ENCODE peak calls at places on chromosomes 5 and 9, in ten cellular contexts. One of them, this sample, is unnamed. For H3K4me1, the result is how much of the 10 kb centered on the place peaks cover.

GRCh38 chr5:175133185-175133584 is 310.8 kb downstream of the DRD1 start:
- DNase-seq in lower lobe of right lung: no peak
- DNase-seq in SJSA1: no peak
- DNase-seq in aorta: no peak
- DNase-seq in pancreas: no peak
- DNase-seq in neuronal stem cell: no peak
- DNase-seq in ovary: no peak
- DNase-seq in CD4-positive, alpha-beta memory T cell: no peak
- DNase-seq in A549: peak
- DNase-seq in PC-9: no peak
- DNase-seq in this sample: no peak

GRCh38 chr5:143016777-143017374 is 246.7 kb downstream of the ARHGAP26 start:
- DNase-seq in ovary: no peak
- DNase-seq in PC-9: peak
- DNase-seq in lower lobe of right lung: no peak
- DNase-seq in A549: peak
- DNase-seq in neuronal stem cell: no peak
- DNase-seq in SJSA1: peak
- DNase-seq in pancreas: no peak
- DNase-seq in aorta: no peak
- DNase-seq in CD4-positive, alpha-beta memory T cell: peak
- DNase-seq in this sample: peak

GRCh38 chr9:34428325-34428958 is 29.9 kb downstream of the FAM219A start:
- DNase-seq in A549: no peak
- DNase-seq in lower lobe of right lung: no peak
- DNase-seq in neuronal stem cell: no peak
- DNase-seq in aorta: no peak
- DNase-seq in PC-9: no peak
- DNase-seq in SJSA1: no peak
- DNase-seq in pancreas: no peak
- DNase-seq in CD4-positive, alpha-beta memory T cell: no peak
- DNase-seq in ovary: no peak
- DNase-seq in this sample: no peak

GRCh38 chr5:79086116-79086515 is 16.5 kb downstream of the BHMT2 start:
- DNase-seq in A549: no peak
- DNase-seq in lower lobe of right lung: no peak
- DNase-seq in neuronal stem cell: no peak
- DNase-seq in aorta: no peak
- DNase-seq in ovary: no peak
- DNase-seq in CD4-positive, alpha-beta memory T cell: no peak
- DNase-seq in PC-9: no peak
- DNase-seq in pancreas: no peak
- DNase-seq in SJSA1: no peak
- DNase-seq in this sample: no peak

GRCh38 chr5:169116961-169117461 is 183.9 kb downstream of the SLIT3 start:
- DNase-seq in aorta: peak
- DNase-seq in lower lobe of right lung: no peak
- DNase-seq in A549: peak
- DNase-seq in PC-9: no peak
- DNase-seq in SJSA1: no peak
- DNase-seq in neuronal stem cell: no peak
- DNase-seq in ovary: no peak
- DNase-seq in CD4-positive, alpha-beta memory T cell: no peak
- DNase-seq in pancreas: no peak
- DNase-seq in this sample: no peak

GRCh38 chr9:130870491-130871381 is 25.9 kb downstream of the QRFP start:
- DNase-seq in pancreas: no peak
- DNase-seq in neuronal stem cell: no peak
- DNase-seq in aorta: peak
- DNase-seq in A549: no peak
- DNase-seq in SJSA1: no peak
- DNase-seq in PC-9: no peak
- DNase-seq in lower lobe of right lung: no peak
- DNase-seq in ovary: no peak
- DNase-seq in CD4-positive, alpha-beta memory T cell: no peak
- DNase-seq in this sample: no peak

GRCh38 chr5:135377751-135378680 is 21.0 kb downstream of the MACROH2A1 start:
- DNase-seq in lower lobe of right lung: no peak
- DNase-seq in CD4-positive, alpha-beta memory T cell: no peak
- DNase-seq in ovary: no peak
- DNase-seq in neuronal stem cell: no peak
- DNase-seq in pancreas: no peak
- DNase-seq in aorta: no peak
- DNase-seq in PC-9: peak
- DNase-seq in A549: no peak
- DNase-seq in SJSA1: peak
- DNase-seq in this sample: no peak

GRCh38 chr5:42148813-42149212 is 223.7 kb downstream of the FBXO4 start:
- DNase-seq in PC-9: no peak
- DNase-seq in ovary: no peak
- DNase-seq in A549: no peak
- DNase-seq in SJSA1: no peak
- DNase-seq in aorta: no peak
- DNase-seq in neuronal stem cell: no peak
- DNase-seq in pancreas: no peak
- DNase-seq in CD4-positive, alpha-beta memory T cell: no peak
- DNase-seq in lower lobe of right lung: no peak
- DNase-seq in this sample: no peak

GRCh38 chr5:125295405-125295872 is 549.0 kb upstream of the ZNF608 start:
- DNase-seq in CD4-positive, alpha-beta memory T cell: no peak
- DNase-seq in SJSA1: no peak
- DNase-seq in PC-9: no peak
- DNase-seq in pancreas: no peak
- DNase-seq in ovary: no peak
- DNase-seq in neuronal stem cell: no peak
- DNase-seq in A549: no peak
- DNase-seq in lower lobe of right lung: no peak
- DNase-seq in aorta: no peak
- DNase-seq in this sample: no peak

GRCh38 chr5:132664696-132665209 is 6.8 kb downstream of the IL13 start:
- DNase-seq in PC-9: no peak
- DNase-seq in lower lobe of right lung: no peak
- DNase-seq in pancreas: no peak
- DNase-seq in ovary: no peak
- DNase-seq in A549: no peak
- DNase-seq in SJSA1: no peak
- DNase-seq in aorta: no peak
- DNase-seq in CD4-positive, alpha-beta memory T cell: no peak
- DNase-seq in neuronal stem cell: no peak
- DNase-seq in this sample: no peak
- H3K4me1 ChIP-seq in PC-9: under half
- H3K4me1 ChIP-seq in lower lobe of right lung: under half
- H3K4me1 ChIP-seq in pancreas: under half
- H3K4me1 ChIP-seq in ovary: under half
- H3K4me1 ChIP-seq in A549: under half
- H3K4me1 ChIP-seq in SJSA1: under half
- H3K4me1 ChIP-seq in aorta: under half
- H3K4me1 ChIP-seq in CD4-positive, alpha-beta memory T cell: under half
- H3K4me1 ChIP-seq in neuronal stem cell: under half
- H3K4me1 ChIP-seq in this sample: under half

DNA sequence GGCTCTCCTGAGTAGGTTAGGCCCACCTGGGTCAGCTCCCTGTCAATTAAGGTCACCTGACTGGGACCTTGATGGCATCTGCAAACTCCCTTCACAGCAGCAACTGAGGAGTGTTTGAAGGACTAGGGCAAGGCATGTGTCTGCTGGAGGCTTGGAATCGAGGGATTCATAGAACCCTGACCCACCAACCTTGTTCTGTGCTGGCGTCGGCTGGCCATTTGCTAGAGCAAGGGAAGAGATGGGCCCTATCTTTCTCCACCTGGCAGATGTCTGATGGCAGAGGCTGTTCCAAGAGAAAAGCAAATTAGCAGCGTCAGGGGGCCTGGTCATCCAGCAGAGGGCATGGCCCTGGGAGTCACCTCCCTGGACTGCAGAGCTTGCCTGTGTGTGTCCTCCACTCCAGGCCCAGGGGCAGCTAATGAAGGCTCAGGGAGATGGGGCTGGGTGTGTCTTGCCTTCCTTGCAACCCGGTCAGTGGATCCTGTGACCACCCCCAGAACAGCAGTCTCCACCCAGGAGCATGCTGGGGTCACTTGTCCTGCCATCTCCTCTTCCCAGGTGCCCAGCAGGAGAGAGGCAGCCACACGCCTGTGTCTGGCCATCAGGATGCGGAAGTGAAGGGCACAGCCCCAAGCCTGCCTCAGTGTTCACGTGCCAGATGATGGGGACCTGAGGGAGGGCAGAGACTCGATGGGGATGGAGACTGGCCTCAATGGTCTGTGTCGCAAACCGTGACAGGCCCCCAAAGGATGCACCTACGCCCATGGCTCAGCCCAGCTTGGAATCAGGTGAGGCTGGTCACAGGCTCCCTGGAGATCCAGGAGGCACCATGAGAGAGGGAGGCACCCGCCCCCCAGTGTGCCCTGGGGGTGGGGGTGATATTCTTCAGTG is 53.9 kb downstream of the BARX1 start:
- DNase-seq in ovary: peak
- DNase-seq in pancreas: no peak
- DNase-seq in lower lobe of right lung: no peak
- DNase-seq in CD4-positive, alpha-beta memory T cell: no peak
- DNase-seq in SJSA1: peak
- DNase-seq in neuronal stem cell: no peak
- DNase-seq in A549: no peak
- DNase-seq in aorta: no peak
- DNase-seq in PC-9: no peak
- DNase-seq in this sample: peak
- H3K4me1 ChIP-seq in ovary: under half
- H3K4me1 ChIP-seq in pancreas: under half
- H3K4me1 ChIP-seq in lower lobe of right lung: under half
- H3K4me1 ChIP-seq in CD4-positive, alpha-beta memory T cell: under half
- H3K4me1 ChIP-seq in SJSA1: under half
- H3K4me1 ChIP-seq in neuronal stem cell: under half
- H3K4me1 ChIP-seq in A549: under half
- H3K4me1 ChIP-seq in aorta: under half
- H3K4me1 ChIP-seq in PC-9: under half
- H3K4me1 ChIP-seq in this sample: under half

DNA sequence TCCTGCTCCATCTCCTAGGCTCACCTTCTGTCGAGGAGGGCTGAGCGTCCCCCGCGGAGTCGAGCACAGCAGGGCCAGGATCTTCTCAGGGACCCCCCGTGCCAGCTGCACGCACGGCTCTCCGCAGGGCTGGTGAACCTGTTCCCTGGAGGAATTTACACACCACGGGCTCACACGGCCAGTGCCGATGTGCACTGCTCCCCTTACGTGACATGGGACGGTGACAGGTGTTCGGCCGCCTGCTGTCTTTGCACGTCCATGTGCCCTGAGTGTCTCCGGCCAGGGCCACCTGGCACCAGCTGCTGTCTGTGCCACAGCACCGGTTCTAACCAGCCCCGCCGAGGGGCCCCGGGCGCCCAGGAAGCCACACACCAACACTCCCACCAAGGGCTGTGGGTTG is 8.7 kb upstream of the AGPAT2 start:
- DNase-seq in neuronal stem cell: no peak
- DNase-seq in pancreas: peak
- DNase-seq in aorta: no peak
- DNase-seq in lower lobe of right lung: no peak
- DNase-seq in CD4-positive, alpha-beta memory T cell: no peak
- DNase-seq in ovary: peak
- DNase-seq in A549: no peak
- DNase-seq in PC-9: no peak
- DNase-seq in SJSA1: no peak
- DNase-seq in this sample: no peak
- H3K4me1 ChIP-seq in neuronal stem cell: under half
- H3K4me1 ChIP-seq in pancreas: half or more
- H3K4me1 ChIP-seq in aorta: under half
- H3K4me1 ChIP-seq in lower lobe of right lung: half or more
- H3K4me1 ChIP-seq in CD4-positive, alpha-beta memory T cell: under half
- H3K4me1 ChIP-seq in ovary: under half
- H3K4me1 ChIP-seq in A549: half or more
- H3K4me1 ChIP-seq in PC-9: under half
- H3K4me1 ChIP-seq in SJSA1: under half
- H3K4me1 ChIP-seq in this sample: under half

DNA sequence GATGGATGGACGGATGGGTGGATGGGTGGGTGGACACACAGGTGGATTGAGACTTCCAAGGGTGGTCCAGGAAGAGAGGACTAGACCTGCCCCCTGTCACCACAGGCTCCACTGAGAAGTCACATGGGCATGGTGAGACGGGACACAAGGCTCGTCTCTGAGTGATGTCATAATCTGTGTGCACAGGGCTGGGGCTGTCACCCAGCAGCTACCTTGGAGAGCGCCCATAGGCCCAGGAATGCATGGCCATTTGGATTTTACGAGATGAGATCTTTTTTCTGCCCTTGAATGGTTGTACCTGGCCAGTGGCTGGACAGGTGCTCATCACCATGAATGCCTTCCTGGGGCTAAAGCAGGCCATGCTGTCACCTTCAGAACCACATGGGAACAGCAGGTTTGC is 3.1 kb downstream of the OLFM1 start:
- DNase-seq in neuronal stem cell: no peak
- DNase-seq in SJSA1: no peak
- DNase-seq in CD4-positive, alpha-beta memory T cell: no peak
- DNase-seq in A549: no peak
- DNase-seq in ovary: no peak
- DNase-seq in pancreas: peak
- DNase-seq in PC-9: no peak
- DNase-seq in lower lobe of right lung: no peak
- DNase-seq in aorta: no peak
- DNase-seq in this sample: no peak
- H3K4me1 ChIP-seq in neuronal stem cell: under half
- H3K4me1 ChIP-seq in SJSA1: under half
- H3K4me1 ChIP-seq in CD4-positive, alpha-beta memory T cell: under half
- H3K4me1 ChIP-seq in A549: under half
- H3K4me1 ChIP-seq in ovary: under half
- H3K4me1 ChIP-seq in pancreas: under half
- H3K4me1 ChIP-seq in PC-9: under half
- H3K4me1 ChIP-seq in lower lobe of right lung: under half
- H3K4me1 ChIP-seq in aorta: under half
- H3K4me1 ChIP-seq in this sample: under half

GRCh38 chr9:69472101-69472625 is 147.1 kb downstream of the ENTREP1 start:
- DNase-seq in CD4-positive, alpha-beta memory T cell: no peak
- DNase-seq in ovary: no peak
- DNase-seq in PC-9: no peak
- DNase-seq in pancreas: no peak
- DNase-seq in neuronal stem cell: no peak
- DNase-seq in A549: no peak
- DNase-seq in aorta: no peak
- DNase-seq in lower lobe of right lung: no peak
- DNase-seq in SJSA1: no peak
- DNase-seq in this sample: no peak
- H3K4me1 ChIP-seq in CD4-positive, alpha-beta memory T cell: under half
- H3K4me1 ChIP-seq in ovary: under half
- H3K4me1 ChIP-seq in PC-9: under half
- H3K4me1 ChIP-seq in pancreas: under half
- H3K4me1 ChIP-seq in neuronal stem cell: under half
- H3K4me1 ChIP-seq in A549: under half
- H3K4me1 ChIP-seq in aorta: under half
- H3K4me1 ChIP-seq in lower lobe of right lung: under half
- H3K4me1 ChIP-seq in SJSA1: under half
- H3K4me1 ChIP-seq in this sample: under half

GRCh38 chr5:111742166-111742565 is 14.8 kb downstream of the NREP start:
- DNase-seq in PC-9: no peak
- DNase-seq in pancreas: no peak
- DNase-seq in lower lobe of right lung: no peak
- DNase-seq in aorta: no peak
- DNase-seq in neuronal stem cell: no peak
- DNase-seq in A549: no peak
- DNase-seq in ovary: no peak
- DNase-seq in SJSA1: no peak
- DNase-seq in CD4-positive, alpha-beta memory T cell: no peak
- DNase-seq in this sample: no peak
- H3K4me1 ChIP-seq in PC-9: under half
- H3K4me1 ChIP-seq in pancreas: under half
- H3K4me1 ChIP-seq in lower lobe of right lung: under half
- H3K4me1 ChIP-seq in aorta: under half
- H3K4me1 ChIP-seq in neuronal stem cell: under half
- H3K4me1 ChIP-seq in A549: under half
- H3K4me1 ChIP-seq in ovary: under half
- H3K4me1 ChIP-seq in SJSA1: under half
- H3K4me1 ChIP-seq in CD4-positive, alpha-beta memory T cell: under half
- H3K4me1 ChIP-seq in this sample: under half

This sample was measured in Peyer's patch.